ENCODE peak calls at places on chromosomes 6 and 20, in ten cellular contexts. One of them, this sample, is unnamed.

GRCh38 chr20:37529214-37529967 is 1.7 kb upstream of the BLCAP start:
- DNase-seq in K562: no peak
- DNase-seq in erythroblast: no peak
- DNase-seq in esophagus squamous epithelium: no peak
- DNase-seq in heart left ventricle: no peak
- DNase-seq in IMR-90: no peak
- DNase-seq in adrenal gland: no peak
- DNase-seq in stomach: no peak
- DNase-seq in endothelial cell of umbilical vein: no peak
- DNase-seq in H54: no peak
- DNase-seq in this sample: no peak

GRCh38 chr6:55705381-55705780 is 126.4 kb upstream of the HMGCLL1 start:
- DNase-seq in IMR-90: peak
- DNase-seq in H54: no peak
- DNase-seq in endothelial cell of umbilical vein: peak
- DNase-seq in stomach: no peak
- DNase-seq in erythroblast: no peak
- DNase-seq in heart left ventricle: no peak
- DNase-seq in adrenal gland: no peak
- DNase-seq in K562: no peak
- DNase-seq in esophagus squamous epithelium: no peak
- DNase-seq in this sample: no peak

GRCh38 chr6:136317023-136317649 is 27.5 kb upstream of the BCLAF1 start:
- DNase-seq in endothelial cell of umbilical vein: peak
- DNase-seq in stomach: peak
- DNase-seq in K562: peak
- DNase-seq in erythroblast: peak
- DNase-seq in H54: no peak
- DNase-seq in esophagus squamous epithelium: no peak
- DNase-seq in heart left ventricle: no peak
- DNase-seq in IMR-90: peak
- DNase-seq in adrenal gland: peak
- DNase-seq in this sample: peak

GRCh38 chr6:142455957-142456589 is 154.3 kb downstream of the ADGRG6 start:
- DNase-seq in K562: no peak
- DNase-seq in esophagus squamous epithelium: no peak
- DNase-seq in adrenal gland: no peak
- DNase-seq in erythroblast: no peak
- DNase-seq in heart left ventricle: no peak
- DNase-seq in H54: no peak
- DNase-seq in stomach: no peak
- DNase-seq in IMR-90: no peak
- DNase-seq in endothelial cell of umbilical vein: no peak
- DNase-seq in this sample: no peak

GRCh38 chr20:44720994-44721784 is 6.0 kb downstream of the CCN5 start:
- DNase-seq in endothelial cell of umbilical vein: peak
- DNase-seq in K562: no peak
- DNase-seq in H54: no peak
- DNase-seq in adrenal gland: peak
- DNase-seq in heart left ventricle: peak
- DNase-seq in esophagus squamous epithelium: no peak
- DNase-seq in erythroblast: no peak
- DNase-seq in stomach: peak
- DNase-seq in IMR-90: peak
- DNase-seq in this sample: peak

GRCh38 chr6:11732036-11732545 is 46.5 kb downstream of the ADTRP start:
- DNase-seq in heart left ventricle: peak
- DNase-seq in adrenal gland: peak
- DNase-seq in esophagus squamous epithelium: peak
- DNase-seq in erythroblast: peak
- DNase-seq in endothelial cell of umbilical vein: no peak
- DNase-seq in stomach: peak
- DNase-seq in IMR-90: peak
- DNase-seq in H54: no peak
- DNase-seq in K562: no peak
- DNase-seq in this sample: no peak

GRCh38 chr6:7528565-7528964 is 12.9 kb upstream of the DSP start:
- DNase-seq in K562: no peak
- DNase-seq in H54: no peak
- DNase-seq in IMR-90: peak
- DNase-seq in adrenal gland: no peak
- DNase-seq in esophagus squamous epithelium: no peak
- DNase-seq in stomach: no peak
- DNase-seq in endothelial cell of umbilical vein: no peak
- DNase-seq in erythroblast: no peak
- DNase-seq in heart left ventricle: no peak
- DNase-seq in this sample: no peak

GRCh38 chr6:104182811-104183210 is 676.9 kb downstream of the HACE1 start:
- DNase-seq in H54: no peak
- DNase-seq in erythroblast: no peak
- DNase-seq in endothelial cell of umbilical vein: no peak
- DNase-seq in IMR-90: no peak
- DNase-seq in K562: no peak
- DNase-seq in esophagus squamous epithelium: no peak
- DNase-seq in adrenal gland: no peak
- DNase-seq in stomach: no peak
- DNase-seq in heart left ventricle: no peak
- DNase-seq in this sample: no peak

GRCh38 chr6:38554700-38555413 is 84.9 kb downstream of the BTBD9 start:
- DNase-seq in IMR-90: peak
- DNase-seq in heart left ventricle: no peak
- DNase-seq in K562: no peak
- DNase-seq in esophagus squamous epithelium: no peak
- DNase-seq in endothelial cell of umbilical vein: no peak
- DNase-seq in adrenal gland: no peak
- DNase-seq in erythroblast: no peak
- DNase-seq in stomach: no peak
- DNase-seq in H54: no peak
- DNase-seq in this sample: no peak

GRCh38 chr20:16801919-16802651 is 53.9 kb downstream of the OTOR start:
- DNase-seq in stomach: peak
- DNase-seq in esophagus squamous epithelium: no peak
- DNase-seq in heart left ventricle: no peak
- DNase-seq in IMR-90: peak
- DNase-seq in endothelial cell of umbilical vein: peak
- DNase-seq in erythroblast: peak
- DNase-seq in adrenal gland: peak
- DNase-seq in H54: no peak
- DNase-seq in K562: peak
- DNase-seq in this sample: peak

GRCh38 chr6:54718541-54719023 is 128.0 kb upstream of the FAM83B start:
- DNase-seq in K562: no peak
- DNase-seq in adrenal gland: no peak
- DNase-seq in IMR-90: no peak
- DNase-seq in erythroblast: no peak
- DNase-seq in esophagus squamous epithelium: no peak
- DNase-seq in H54: no peak
- DNase-seq in stomach: no peak
- DNase-seq in heart left ventricle: no peak
- DNase-seq in endothelial cell of umbilical vein: no peak
- DNase-seq in this sample: no peak

GRCh38 chr6:157631838-157632237 is 191.2 kb upstream of the SNX9 start:
- DNase-seq in K562: no peak
- DNase-seq in erythroblast: no peak
- DNase-seq in adrenal gland: no peak
- DNase-seq in stomach: no peak
- DNase-seq in heart left ventricle: no peak
- DNase-seq in H54: no peak
- DNase-seq in endothelial cell of umbilical vein: no peak
- DNase-seq in esophagus squamous epithelium: no peak
- DNase-seq in IMR-90: no peak
- DNase-seq in this sample: no peak

GRCh38 chr20:1386323-1386722 is 6.5 kb downstream of the FKBP1A start:
- DNase-seq in adrenal gland: no peak
- DNase-seq in erythroblast: no peak
- DNase-seq in IMR-90: no peak
- DNase-seq in stomach: no peak
- DNase-seq in esophagus squamous epithelium: no peak
- DNase-seq in H54: no peak
- DNase-seq in heart left ventricle: no peak
- DNase-seq in K562: no peak
- DNase-seq in endothelial cell of umbilical vein: no peak
- DNase-seq in this sample: no peak

GRCh38 chr6:13762648-13763441 is 51.2 kb upstream of the RANBP9 start:
- DNase-seq in H54: no peak
- DNase-seq in IMR-90: peak
- DNase-seq in esophagus squamous epithelium: no peak
- DNase-seq in adrenal gland: no peak
- DNase-seq in heart left ventricle: no peak
- DNase-seq in endothelial cell of umbilical vein: no peak
- DNase-seq in K562: no peak
- DNase-seq in erythroblast: no peak
- DNase-seq in stomach: no peak
- DNase-seq in this sample: no peak

GRCh38 chr6:90537027-90537426 is 49.8 kb downstream of the MAP3K7 start:
- DNase-seq in esophagus squamous epithelium: no peak
- DNase-seq in heart left ventricle: no peak
- DNase-seq in IMR-90: peak
- DNase-seq in endothelial cell of umbilical vein: no peak
- DNase-seq in H54: no peak
- DNase-seq in K562: no peak
- DNase-seq in adrenal gland: no peak
- DNase-seq in stomach: no peak
- DNase-seq in erythroblast: no peak
- DNase-seq in this sample: no peak

GRCh38 chr6:25025919-25026301 is 90.2 kb upstream of the RIPOR2 start:
- DNase-seq in heart left ventricle: no peak
- DNase-seq in H54: no peak
- DNase-seq in endothelial cell of umbilical vein: no peak
- DNase-seq in erythroblast: no peak
- DNase-seq in esophagus squamous epithelium: no peak
- DNase-seq in adrenal gland: no peak
- DNase-seq in K562: no peak
- DNase-seq in stomach: no peak
- DNase-seq in IMR-90: peak
- DNase-seq in this sample: no peak

GRCh38 chr6:70547313-70547712 is 19.4 kb upstream of the SDHAF4 start:
- DNase-seq in K562: no peak
- DNase-seq in erythroblast: peak
- DNase-seq in IMR-90: peak
- DNase-seq in endothelial cell of umbilical vein: peak
- DNase-seq in stomach: no peak
- DNase-seq in H54: no peak
- DNase-seq in adrenal gland: no peak
- DNase-seq in esophagus squamous epithelium: no peak
- DNase-seq in heart left ventricle: no peak
- DNase-seq in this sample: no peak

GRCh38 chr20:32743237-32744112 is at the start of gene COMMD7:
- DNase-seq in endothelial cell of umbilical vein: peak
- DNase-seq in adrenal gland: peak
- DNase-seq in erythroblast: peak
- DNase-seq in K562: peak
- DNase-seq in H54: no peak
- DNase-seq in stomach: peak
- DNase-seq in IMR-90: peak
- DNase-seq in heart left ventricle: peak
- DNase-seq in esophagus squamous epithelium: no peak
- DNase-seq in this sample: peak
- TF ChIP-seq POLR2A in endothelial cell of umbilical vein: no peak
- TF ChIP-seq POLR2A in adrenal gland: peak
- TF ChIP-seq POLR2A in erythroblast: no peak
- TF ChIP-seq POLR2A in K562: no peak
- TF ChIP-seq POLR2A in H54: peak
- TF ChIP-seq POLR2A in stomach: no peak
- TF ChIP-seq POLR2A in IMR-90: peak
- TF ChIP-seq POLR2A in heart left ventricle: no peak
- TF ChIP-seq POLR2A in esophagus squamous epithelium: no peak
- TF ChIP-seq POLR2A in this sample: peak

GRCh38 chr6:105992315-105992961 is 93.7 kb upstream of the PRDM1 start:
- DNase-seq in stomach: peak
- DNase-seq in K562: peak
- DNase-seq in heart left ventricle: peak
- DNase-seq in endothelial cell of umbilical vein: peak
- DNase-seq in esophagus squamous epithelium: peak
- DNase-seq in IMR-90: peak
- DNase-seq in H54: peak
- DNase-seq in adrenal gland: peak
- DNase-seq in erythroblast: peak
- DNase-seq in this sample: peak
- TF ChIP-seq POLR2A in stomach: no peak
- TF ChIP-seq POLR2A in K562: no peak
- TF ChIP-seq POLR2A in heart left ventricle: peak
- TF ChIP-seq POLR2A in endothelial cell of umbilical vein: no peak
- TF ChIP-seq POLR2A in esophagus squamous epithelium: no peak
- TF ChIP-seq POLR2A in IMR-90: no peak
- TF ChIP-seq POLR2A in H54: no peak
- TF ChIP-seq POLR2A in adrenal gland: no peak
- TF ChIP-seq POLR2A in erythroblast: no peak
- TF ChIP-seq POLR2A in this sample: no peak

DNA sequence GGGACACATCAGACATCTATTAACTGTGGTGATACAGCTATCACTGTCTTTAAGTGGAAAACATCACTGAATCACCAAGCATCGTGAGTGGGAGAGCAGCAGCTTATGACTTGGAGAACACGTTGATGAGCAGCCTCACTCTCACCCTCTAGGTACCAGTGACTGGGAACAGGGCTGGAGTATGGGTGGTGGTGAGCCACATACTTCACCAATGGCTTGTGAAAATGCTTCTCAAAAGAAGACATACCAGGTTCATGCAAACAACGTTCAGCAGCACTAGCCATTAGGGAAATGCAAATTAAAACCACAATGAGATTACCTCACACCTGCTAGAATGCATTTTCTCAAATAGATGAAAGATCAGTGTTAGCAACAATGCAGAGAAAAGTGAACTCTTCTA is 25.3 kb downstream of the SNX5 start:
- DNase-seq in K562: no peak
- DNase-seq in erythroblast: no peak
- DNase-seq in H54: no peak
- DNase-seq in heart left ventricle: no peak
- DNase-seq in IMR-90: no peak
- DNase-seq in adrenal gland: no peak
- DNase-seq in esophagus squamous epithelium: no peak
- DNase-seq in stomach: no peak
- DNase-seq in endothelial cell of umbilical vein: no peak
- DNase-seq in this sample: no peak
- TF ChIP-seq POLR2A in K562: no peak
- TF ChIP-seq POLR2A in erythroblast: no peak
- TF ChIP-seq POLR2A in H54: no peak
- TF ChIP-seq POLR2A in heart left ventricle: no peak
- TF ChIP-seq POLR2A in IMR-90: no peak
- TF ChIP-seq POLR2A in adrenal gland: no peak
- TF ChIP-seq POLR2A in esophagus squamous epithelium: no peak
- TF ChIP-seq POLR2A in stomach: no peak
- TF ChIP-seq POLR2A in endothelial cell of umbilical vein: no peak
- TF ChIP-seq POLR2A in this sample: no peak

DNA sequence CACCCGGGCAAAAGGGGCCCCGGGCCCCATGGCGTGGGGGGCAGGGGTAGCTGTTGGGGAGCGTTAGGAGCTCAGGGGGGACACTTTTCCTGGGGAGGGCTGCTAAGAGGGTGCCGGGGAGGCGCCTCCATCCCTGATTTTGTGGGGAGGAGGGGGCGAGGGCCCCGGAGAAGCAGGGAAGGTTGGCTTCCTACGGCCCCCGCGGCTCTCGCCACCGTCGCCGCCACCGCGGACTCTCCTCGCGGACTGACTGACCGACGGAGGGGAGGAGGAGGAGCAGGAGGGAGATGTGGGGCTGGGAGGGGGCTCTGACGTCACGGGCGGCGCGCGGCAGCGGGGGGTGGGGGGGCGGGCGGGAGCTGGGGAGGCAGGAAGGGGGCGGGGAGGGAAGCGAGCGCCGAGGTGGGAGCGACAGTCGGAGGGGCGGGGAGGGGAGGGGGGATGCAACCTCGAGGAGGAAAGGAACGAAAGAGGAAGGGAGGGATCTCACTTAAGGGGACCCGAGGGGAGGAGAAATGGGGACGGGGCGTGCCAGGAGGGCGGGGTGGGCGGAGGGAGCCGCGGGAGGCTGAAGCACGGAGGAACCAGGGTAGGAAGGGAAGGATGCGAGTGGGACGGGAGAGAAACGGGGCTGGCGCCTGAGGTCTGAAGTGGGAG is 5.1 kb downstream of the GABBR1 start:
- DNase-seq in endothelial cell of umbilical vein: peak
- DNase-seq in heart left ventricle: peak
- DNase-seq in erythroblast: peak
- DNase-seq in stomach: peak
- DNase-seq in IMR-90: peak
- DNase-seq in esophagus squamous epithelium: no peak
- DNase-seq in H54: peak
- DNase-seq in K562: peak
- DNase-seq in adrenal gland: peak
- DNase-seq in this sample: peak
- TF ChIP-seq POLR2A in endothelial cell of umbilical vein: peak
- TF ChIP-seq POLR2A in heart left ventricle: peak
- TF ChIP-seq POLR2A in erythroblast: no peak
- TF ChIP-seq POLR2A in stomach: no peak
- TF ChIP-seq POLR2A in IMR-90: peak
- TF ChIP-seq POLR2A in esophagus squamous epithelium: peak
- TF ChIP-seq POLR2A in H54: peak
- TF ChIP-seq POLR2A in K562: peak
- TF ChIP-seq POLR2A in adrenal gland: peak
- TF ChIP-seq POLR2A in this sample: no peak